ENCODE peak calls at places on chromosomes 1 and 21, in four cellular contexts. X, W, Z and L are unnamed samples.

GRCh38 chr1:114828251-114828650 is 26.4 kb upstream of the SYCP1 start:
- DNase-seq in Z (peak), W (no peak), X (no peak), L (no peak)

GRCh38 chr1:12230549-12231275 is 882 bp downstream of the VPS13D start:
- DNase-seq in W (no peak), Z (peak), X (peak), L (no peak)

GRCh38 chr21:37531402-37532042 is 164.9 kb downstream of the DYRK1A start:
- DNase-seq in X (peak), Z (no peak), W (no peak), L (no peak)

GRCh38 chr1:210417881-210418280 is 89.2 kb downstream of the HHAT start:
- DNase-seq in Z (no peak), X (no peak), W (no peak), L (no peak)

GRCh38 chr1:153598309-153599172 is 14.4 kb downstream of the S100A16 start:
- DNase-seq in X (peak), Z (peak), W (no peak), L (no peak)

GRCh38 chr21:44458971-44459711 is 3.8 kb downstream of the LRRC3 start:
- DNase-seq in X (peak), W (no peak), Z (no peak), L (no peak)

GRCh38 chr1:228096416-228097332 is 6.5 kb downstream of the C1orf35 start:
- DNase-seq in X (peak), Z (no peak), W (no peak), L (peak)

GRCh38 chr21:29634410-29634809 is 305.4 kb downstream of the GRIK1 start:
- DNase-seq in Z (no peak), W (no peak), X (no peak), L (no peak)

GRCh38 chr1:212040629-212041028 is 5.1 kb downstream of the DTL start:
- DNase-seq in W (no peak), Z (no peak), X (no peak), L (no peak)

GRCh38 chr21:35191754-35192153 is 142.7 kb upstream of the RUNX1 start:
- DNase-seq in X (no peak), W (no peak), Z (no peak), L (no peak)

GRCh38 chr1:220498188-220498587 is 29.7 kb upstream of the MARK1 start:
- DNase-seq in X (no peak), Z (peak), W (no peak), L (no peak)

GRCh38 chr1:31679676-31680230 is 24.1 kb downstream of the COL16A1 start:
- DNase-seq in W (no peak), X (no peak), Z (no peak), L (no peak)
- TF ChIP-seq CTCF in W (no peak), X (no peak), Z (no peak), L (no peak)

GRCh38 chr1:54125671-54126070 is 27.1 kb downstream of the CDCP2 start:
- DNase-seq in X (no peak), Z (no peak), W (no peak), L (no peak)
- TF ChIP-seq CTCF in X (peak), Z (peak), W (peak), L (no peak)

GRCh38 chr1:43315481-43315880 is 14.7 kb downstream of the TIE1 start:
- DNase-seq in Z (no peak), W (no peak), X (no peak), L (no peak)

GRCh38 chr1:43317817-43318471 is 17.2 kb downstream of the TIE1 start:
- DNase-seq in X (no peak), Z (peak), W (no peak), L (no peak)

GRCh38 chr1:43315963-43316737 is 15.4 kb downstream of the TIE1 start:
- DNase-seq in W (no peak), X (no peak), Z (peak), L (no peak)

GRCh38 chr1:43318831-43319230 is 18.0 kb downstream of the TIE1 start:
- DNase-seq in X (no peak), Z (peak), W (no peak), L (no peak)

GRCh38 chr1:43316738-43317520 is 16.1 kb downstream of the TIE1 start:
- DNase-seq in X (no peak), Z (no peak), W (no peak), L (no peak)
- TF ChIP-seq CTCF in X (no peak), Z (no peak), W (peak), L (no peak)

GRCh38 chr1:39800471-39800835 is 11.8 kb upstream of the BMP8B start:
- DNase-seq in W (no peak), Z (no peak), X (peak), L (no peak)

GRCh38 chr1:39802496-39803260 is 14.0 kb upstream of the BMP8B start:
- DNase-seq in X (peak), Z (no peak), W (no peak), L (no peak)

GRCh38 chr1:39805385-39805784 is 16.7 kb upstream of the BMP8B start:
- DNase-seq in Z (no peak), X (no peak), W (no peak), L (no peak)

GRCh38 chr1:39795651-39796050 is 7.0 kb upstream of the BMP8B start:
- DNase-seq in Z (no peak), W (no peak), X (peak), L (no peak)

DNA sequence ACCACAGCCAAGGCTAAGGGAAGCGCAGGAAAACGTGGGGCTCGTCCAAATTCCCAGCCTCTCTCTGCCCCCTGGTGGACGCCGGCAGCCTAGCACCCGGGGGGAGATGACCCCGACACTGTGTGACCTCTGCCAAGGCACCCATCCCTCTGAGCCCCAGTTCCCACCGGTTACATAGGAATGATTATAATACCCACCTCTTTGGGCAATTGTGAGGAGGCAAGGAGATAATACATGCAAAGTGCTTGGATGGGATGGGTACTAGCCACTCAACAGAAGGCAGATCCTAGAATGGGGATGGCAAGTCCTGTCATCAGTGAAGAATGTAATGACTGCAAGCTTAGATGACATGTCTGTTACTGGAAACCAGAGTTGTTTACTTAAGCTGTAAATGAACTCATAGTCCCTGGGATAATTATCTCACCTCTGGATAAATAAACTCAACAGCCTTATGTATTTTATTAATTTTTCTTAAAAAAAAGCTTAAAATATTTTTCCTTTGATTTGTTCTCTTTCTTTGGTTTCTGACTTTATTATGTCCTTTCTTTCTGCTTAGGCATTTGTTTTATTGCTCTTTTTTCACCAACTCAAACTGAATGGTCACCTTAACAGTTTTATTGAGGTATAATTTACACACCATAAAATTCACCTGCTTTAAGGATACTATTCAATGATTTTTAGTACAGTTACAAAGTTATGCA is 11.3 kb upstream of the BMP8B start:
- DNase-seq in Z (peak), X (peak), W (no peak), L (peak)
- TF ChIP-seq CTCF in Z (peak), X (peak), W (peak), L (peak)

GRCh38 chr1:239952348-239953307 is 139.1 kb upstream of the FMN2 start:
- DNase-seq in X (peak), W (no peak), Z (no peak), L (no peak)
- TF ChIP-seq CTCF in X (peak), W (peak), Z (peak), L (no peak)

GRCh38 chr1:205670143-205670431 is 10.2 kb downstream of the SLC45A3 start:
- DNase-seq in Z (no peak), W (no peak), X (no peak), L (no peak)

GRCh38 chr1:205669341-205670142 is 10.8 kb downstream of the SLC45A3 start:
- DNase-seq in X (no peak), W (no peak), Z (no peak), L (no peak)

GRCh38 chr1:205667909-205668643 is 12.2 kb downstream of the SLC45A3 start:
- DNase-seq in W (no peak), Z (no peak), X (no peak), L (no peak)

GRCh38 chr1:205670611-205671430 is 9.5 kb downstream of the SLC45A3 start:
- DNase-seq in X (no peak), W (no peak), Z (no peak), L (no peak)

GRCh38 chr1:205668951-205669340 is 11.4 kb downstream of the SLC45A3 start:
- DNase-seq in W (no peak), X (no peak), Z (no peak), L (no peak)
- TF ChIP-seq CTCF in W (no peak), X (no peak), Z (no peak), L (no peak)

DNA sequence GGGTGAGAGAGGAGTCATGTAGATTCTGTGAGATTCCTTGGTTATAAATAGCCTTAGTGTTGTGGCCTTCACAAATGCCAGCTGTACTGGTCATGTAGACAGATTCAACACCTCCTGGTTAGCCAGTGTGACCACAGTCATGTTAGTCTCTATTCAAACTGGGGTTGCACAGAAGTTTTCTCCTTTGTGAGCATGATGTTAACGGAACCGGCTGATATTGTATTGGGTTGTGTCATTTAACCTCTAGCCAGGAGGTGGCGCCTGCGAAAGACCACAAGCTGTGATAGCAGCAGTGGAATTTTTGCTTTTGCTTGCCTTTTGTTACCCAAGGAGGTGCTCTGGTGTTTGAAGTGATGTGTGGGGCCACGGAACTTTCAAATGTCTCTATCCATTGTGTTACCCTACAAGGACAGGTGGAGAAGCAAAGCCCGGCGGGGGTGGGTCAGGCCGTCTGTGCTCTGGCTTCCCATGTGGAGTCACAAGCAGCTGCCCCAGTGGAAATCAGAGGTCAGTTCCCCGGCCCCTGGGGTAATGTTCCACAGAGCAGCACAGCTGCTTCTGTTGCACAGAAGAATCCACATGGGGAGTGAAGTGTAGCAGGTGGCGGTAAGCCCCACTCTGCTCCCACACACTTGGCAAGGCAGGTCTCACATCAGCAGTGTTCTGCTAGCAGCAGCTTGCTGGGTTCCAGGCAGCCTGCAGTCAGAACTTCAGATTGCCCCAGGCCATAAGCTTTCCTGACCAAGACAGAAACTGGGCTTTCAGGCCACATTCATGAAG is 112.6 kb downstream of the ADAMTS1 start:
- DNase-seq in W (no peak), X (no peak), Z (peak), L (no peak)
- TF ChIP-seq CTCF in W (peak), X (peak), Z (peak), L (peak)